ENCODE peak calls at places on chromosomes 1 and 21, in eight cellular contexts. M is keratinocyte, R is foreskin fibroblast, L is NCI-H1694 treated with DMSO at 0.1 percent for 48 hours, T is amniotic epithelial cell, Z is DMS53, X is tibial artery, J is brain microvascular endothelial cell. Y is an unnamed sample.

GRCh38 chr21:45317401-45318145 is 29.9 kb upstream of the POFUT2 start:
- DNase-seq in M (no peak), R (peak; percentile 83), L (no peak), T (peak; percentile 48), Z (no peak), X (peak; percentile 67), J (no peak), Y (no peak)

GRCh38 chr1:35202048-35202719 is 9.2 kb upstream of the SFPQ start:
- DNase-seq in M (no peak), R (peak; percentile 90), L (peak; percentile 84), T (peak; percentile 82), Z (peak; percentile 92), X (peak; percentile 77), J (peak; percentile 83), Y (peak; percentile 81)

GRCh38 chr1:201539561-201540404 is 856 bp downstream of the NAV1 start:
- DNase-seq in M (no peak), R (peak; percentile 85), L (peak; percentile 38), T (no peak), Z (peak; percentile 87), X (peak; percentile 88), J (peak; percentile 59), Y (no peak)

GRCh38 chr1:152961201-152961891 is 9.1 kb upstream of the SPRR4 start:
- DNase-seq in M (no peak), R (no peak), L (no peak), T (no peak), Z (no peak), X (no peak), J (no peak), Y (no peak)

GRCh38 chr1:93448292-93448982 is 519 bp downstream of the FNBP1L start:
- DNase-seq in M (no peak), R (peak; percentile 58), L (peak; percentile 40), T (no peak), Z (peak; percentile 82), X (no peak), J (no peak), Y (no peak)

GRCh38 chr1:9628541-9629444 is 22.7 kb upstream of the PIK3CD start:
- DNase-seq in M (no peak), R (no peak), L (no peak), T (no peak), Z (no peak), X (no peak), J (no peak), Y (peak; percentile 92)

GRCh38 chr1:98920441-98921110 is 84.1 kb downstream of the PLPPR5 start:
- DNase-seq in M (no peak), R (peak; percentile 64), L (no peak), T (peak; percentile 74), Z (peak; percentile 34), X (no peak), J (peak; percentile 71), Y (no peak)

GRCh38 chr1:185565314-185565713 is 168.9 kb upstream of the HMCN1 start:
- DNase-seq in M (peak; percentile 97), R (no peak), L (peak; percentile 27), T (peak; percentile 82), Z (no peak), X (no peak), J (peak; percentile 80), Y (no peak)

GRCh38 chr1:235102993-235103411 is 25.6 kb downstream of the TOMM20 start:
- DNase-seq in M (no peak), R (no peak), L (peak; percentile 24), T (peak; percentile 57), Z (peak; percentile 20), X (no peak), J (no peak), Y (no peak)

GRCh38 chr21:44337941-44338895 is 972 bp downstream of the CFAP410 start:
- DNase-seq in M (peak; percentile 17), R (peak; percentile 70), L (no peak), T (peak; percentile 29), Z (peak; percentile 70), X (peak; percentile 88), J (peak; percentile 47), Y (no peak)

GRCh38 chr1:39158330-39159086 is 46.0 kb upstream of the MACF1 start:
- DNase-seq in M (no peak), R (no peak), L (no peak), T (peak; percentile 70), Z (peak; percentile 98), X (peak; percentile 72), J (no peak), Y (no peak)

GRCh38 chr21:46057111-46057709 is 40.7 kb upstream of the COL6A2 start:
- DNase-seq in M (no peak), R (no peak), L (no peak), T (no peak), Z (no peak), X (no peak), J (no peak), Y (no peak)

GRCh38 chr1:183370399-183371058 is 47.7 kb downstream of the NMNAT2 start:
- DNase-seq in M (no peak), R (no peak), L (no peak), T (no peak), Z (peak; percentile 39), X (no peak), J (no peak), Y (no peak)

GRCh38 chr1:168834225-168834872 is 105.3 kb upstream of the DPT start:
- DNase-seq in M (no peak), R (no peak), L (no peak), T (peak; percentile 50), Z (peak; percentile 9), X (no peak), J (no peak), Y (no peak)

GRCh38 chr1:21266119-21266774 is 24.0 kb downstream of the ECE1 start:
- DNase-seq in M (no peak), R (no peak), L (no peak), T (no peak), Z (no peak), X (no peak), J (peak; percentile 57), Y (no peak)

GRCh38 chr1:223401873-223402789 is 8.9 kb downstream of the CCDC185 start:
- DNase-seq in M (peak; percentile 17), R (peak; percentile 54), L (no peak), T (peak; percentile 79), Z (peak; percentile 21), X (no peak), J (no peak), Y (no peak)

GRCh38 chr1:42423621-42424200 is 32.1 kb downstream of the ZMYND12 start:
- DNase-seq in M (no peak), R (no peak), L (peak; percentile 32), T (no peak), Z (peak; percentile 52), X (no peak), J (no peak), Y (no peak)

GRCh38 chr1:54581621-54582035 is 33.6 kb downstream of the ACOT11 start:
- DNase-seq in M (peak; percentile 76), R (peak; percentile 87), L (peak; percentile 58), T (peak; percentile 80), Z (no peak), X (peak; percentile 99), J (peak; percentile 11), Y (no peak)

GRCh38 chr1:10943991-10944730 is 68.3 kb upstream of the TARDBP start:
- DNase-seq in M (no peak), R (peak; percentile 65), L (peak; percentile 44), T (peak; percentile 13), Z (peak; percentile 70), X (no peak), J (peak; percentile 3), Y (no peak)

GRCh38 chr1:33758698-33759097 is 105.2 kb upstream of the HMGB4 start:
- DNase-seq in M (no peak), R (peak; percentile 51), L (no peak), T (no peak), Z (peak; percentile 74), X (peak; percentile 78), J (no peak), Y (no peak)

GRCh38 chr1:234915923-234916675 is 212.5 kb downstream of the TOMM20 start:
- DNase-seq in M (no peak), R (peak; percentile 60), L (peak; percentile 57), T (no peak), Z (peak; percentile 68), X (peak; percentile 84), J (no peak), Y (no peak)

GRCh38 chr1:147504801-147505303 is 36.4 kb upstream of the BCL9 start:
- DNase-seq in M (no peak), R (peak; percentile 35), L (no peak), T (peak; percentile 53), Z (peak; percentile 93), X (no peak), J (peak; percentile 8), Y (no peak)

GRCh38 chr21:19792004-19792403 is 1206.2 kb upstream of the NCAM2 start:
- DNase-seq in M (no peak), R (no peak), L (no peak), T (no peak), Z (no peak), X (no peak), J (no peak), Y (no peak)

GRCh38 chr1:202580604-202581003 is 129.7 kb downstream of the SYT2 start:
- DNase-seq in M (no peak), R (peak; percentile 50), L (no peak), T (no peak), Z (no peak), X (no peak), J (no peak), Y (no peak)

GRCh38 chr1:231465051-231465450 is 43.0 kb upstream of the EGLN1 start:
- DNase-seq in M (no peak), R (no peak), L (no peak), T (no peak), Z (no peak), X (no peak), J (no peak), Y (no peak)